ENCODE peak calls at places on chromosomes 3 and 15, in five cellular contexts. X is M059J; Y is stimulated activated CD4-positive, alpha-beta T cell treated with anti-CD3 and anti-CD28 coated beads, Interleukin-4, amount 100 ng/mL, for 48 hours; Z is BE2C; E is NCI-H446 treated with DMSO at 0.1 percent for 48 hours. A is an unnamed sample.

GRCh38 chr3:3127432-3128010 is 781 bp downstream of the TRNT1 start:
- DNase-seq in Y (peak), Z (no peak), E (no peak), X (no peak), A (no peak)

GRCh38 chr15:82699726-82700125 is 9.9 kb downstream of the AP3B2 start:
- DNase-seq in Y (no peak), Z (no peak), X (peak), E (no peak), A (no peak)

GRCh38 chr3:195068481-195069080 is 202.4 kb downstream of the XXYLT1 start:
- DNase-seq in Y (no peak), E (no peak), X (no peak), Z (no peak), A (no peak)

GRCh38 chr15:67915374-67916050 is 75.7 kb upstream of the RNU6-1 start:
- DNase-seq in E (peak), Y (no peak), Z (no peak), X (peak), A (peak)

GRCh38 chr3:105791919-105792786 is 76.7 kb downstream of the CBLB start:
- DNase-seq in X (peak), Y (no peak), E (no peak), Z (no peak), A (peak)

GRCh38 chr3:139388961-139389551 is 391 bp downstream of the COPB2 start:
- DNase-seq in X (no peak), Y (peak), E (no peak), Z (no peak), A (no peak)

GRCh38 chr15:38073278-38073930 is 139.0 kb downstream of the TMCO5A start:
- DNase-seq in E (no peak), X (no peak), Z (no peak), Y (no peak), A (no peak)

GRCh38 chr15:87626835-87627234 is 629.7 kb downstream of the NTRK3 start:
- DNase-seq in E (no peak), X (no peak), Y (no peak), Z (no peak), A (no peak)

GRCh38 chr15:58952751-58953150 is 19.3 kb upstream of the SLTM start:
- DNase-seq in X (peak), E (no peak), Z (no peak), Y (no peak), A (no peak)

GRCh38 chr3:194573680-194574437 is 59.4 kb downstream of the TMEM44 start:
- DNase-seq in Y (peak), X (peak), E (no peak), Z (peak), A (no peak)

GRCh38 chr3:100087203-100087602 is 27.1 kb downstream of the FILIP1L start:
- DNase-seq in X (peak), Z (no peak), Y (no peak), E (no peak), A (no peak)

GRCh38 chr3:107674371-107674770 is 151.6 kb downstream of the BBX start:
- DNase-seq in Z (no peak), X (peak), E (peak), Y (no peak), A (no peak)

GRCh38 chr3:179421500-179421899 is 29.8 kb downstream of the GNB4 start:
- DNase-seq in Y (no peak), X (peak), Z (peak), E (no peak), A (no peak)

GRCh38 chr3:52787672-52788625 is 6.6 kb upstream of the ITIH3 start:
- DNase-seq in E (no peak), X (peak), Y (no peak), Z (no peak), A (no peak)

GRCh38 chr3:104190681-104191080 is 1176.0 kb upstream of the ALCAM start:
- DNase-seq in X (peak), Z (no peak), Y (no peak), E (no peak), A (no peak)

GRCh38 chr3:12143949-12144504 is 14.7 kb downstream of the TIMP4 start:
- DNase-seq in X (no peak), Z (no peak), E (no peak), Y (no peak), A (peak)

GRCh38 chr3:53668872-53669271 is 174.5 kb downstream of the CACNA1D start:
- DNase-seq in X (no peak), E (no peak), Z (no peak), Y (no peak), A (no peak)

GRCh38 chr15:29821416-29822099 is 710 bp downstream of the TJP1 start:
- DNase-seq in Y (peak), X (peak), Z (peak), E (no peak), A (peak)

GRCh38 chr15:49847937-49848823 is 227.3 kb downstream of the DTWD1 start:
- DNase-seq in X (peak), E (no peak), Y (no peak), Z (no peak), A (no peak)

GRCh38 chr15:80418892-80419537 is 14.8 kb downstream of the ARNT2 start:
- DNase-seq in X (peak), Y (no peak), E (no peak), Z (peak), A (no peak)

GRCh38 chr3:133256787-133257483 is 142.9 kb upstream of the BFSP2 start:
- DNase-seq in Y (no peak), E (no peak), X (peak), Z (no peak), A (no peak)

GRCh38 chr3:127444761-127445160 is 145.8 kb downstream of the TPRA1 start:
- DNase-seq in E (no peak), X (no peak), Z (no peak), Y (no peak), A (peak)

GRCh38 chr3:46660543-46661523 is 32.6 kb downstream of the ALS2CL start:
- DNase-seq in Z (peak), E (no peak), X (peak), Y (no peak), A (no peak)

GRCh38 chr3:169668081-169668956 is 4.8 kb upstream of the MECOM start:
- DNase-seq in X (peak), Z (peak), E (no peak), Y (no peak), A (no peak)